ENCODE peak calls at places on chromosome 6, in four cellular contexts. O is fibroblast of villous mesenchyme, Q is astrocyte of the cerebellum, N is psoas muscle. T is an unnamed sample.

GRCh38 chr6:165010556-165011535 is 298.6 kb downstream of the C6orf118 start:
- DNase-seq in Q (no peak), O (peak; percentile 13), N (no peak), T (no peak)

GRCh38 chr6:30678964-30679726 is 6.3 kb upstream of the DHX16 start:
- DNase-seq in N (peak; percentile 88), Q (peak; percentile 48), O (peak; percentile 84), T (peak; percentile 92)

GRCh38 chr6:43833223-43833995 is 63.4 kb downstream of the VEGFA start:
- DNase-seq in O (no peak), Q (no peak), N (no peak), T (no peak)

GRCh38 chr6:150492507-150492906 is 107.2 kb upstream of the PLEKHG1 start:
- DNase-seq in Q (no peak), N (no peak), O (no peak), T (peak; percentile 12)

GRCh38 chr6:169269180-169270076 is 15.8 kb upstream of the THBS2 start:
- DNase-seq in Q (no peak), O (peak; percentile 91), N (peak; percentile 51), T (no peak)

GRCh38 chr6:37170273-37171140 is 555 bp downstream of the PIM1 start:
- DNase-seq in Q (no peak), O (peak; percentile 34), N (peak; percentile 57), T (peak; percentile 68)

GRCh38 chr6:148831064-148831463 is 84.2 kb downstream of the UST start:
- DNase-seq in Q (no peak), O (no peak), N (no peak), T (peak; percentile 32)

GRCh38 chr6:31899882-31900722 is 1.8 kb downstream of the ZBTB12 start:
- DNase-seq in N (no peak), Q (no peak), O (no peak), T (no peak)

GRCh38 chr6:16982827-16983226 is 119.0 kb upstream of the STMND1 start:
- DNase-seq in N (no peak), Q (peak; percentile 96), O (no peak), T (peak; percentile 57)

GRCh38 chr6:119986934-119987549 is 637.5 kb upstream of the MAN1A1 start:
- DNase-seq in O (no peak), N (no peak), Q (no peak), T (peak; percentile 13)

GRCh38 chr6:111668410-111668809 is 62.7 kb upstream of the TRAF3IP2 start:
- DNase-seq in Q (no peak), N (no peak), O (no peak), T (no peak)
- TF ChIP-seq CTCF in Q (peak; percentile 42), N (peak; percentile 48), O (peak; percentile 38), T (peak; percentile 24)

GRCh38 chr6:109477184-109477583 is 5.8 kb downstream of the ZBTB24 start:
- DNase-seq in N (no peak), Q (no peak), O (no peak), T (no peak)
- H3K4me3 ChIP-seq in N (no peak overlapping the region), Q (no peak overlapping the region), O (no peak overlapping the region), T (no peak overlapping the region)

GRCh38 chr6:118739976-118740771 is 88.8 kb upstream of the CEP85L start:
- DNase-seq in Q (no peak), O (no peak), N (no peak), T (no peak)
- TF ChIP-seq CTCF in Q (no peak), O (no peak), N (no peak), T (no peak)

GRCh38 chr6:113672691-113673149 is 184.4 kb upstream of the MARCKS start:
- DNase-seq in N (peak; percentile 56), O (peak; percentile 69), Q (no peak), T (no peak)
- H3K4me3 ChIP-seq in N (peak overlapping the region; percentile 52), O (peak overlapping the region; percentile 29), Q (peak overlapping the region; percentile 14), T (no peak overlapping the region)

DNA sequence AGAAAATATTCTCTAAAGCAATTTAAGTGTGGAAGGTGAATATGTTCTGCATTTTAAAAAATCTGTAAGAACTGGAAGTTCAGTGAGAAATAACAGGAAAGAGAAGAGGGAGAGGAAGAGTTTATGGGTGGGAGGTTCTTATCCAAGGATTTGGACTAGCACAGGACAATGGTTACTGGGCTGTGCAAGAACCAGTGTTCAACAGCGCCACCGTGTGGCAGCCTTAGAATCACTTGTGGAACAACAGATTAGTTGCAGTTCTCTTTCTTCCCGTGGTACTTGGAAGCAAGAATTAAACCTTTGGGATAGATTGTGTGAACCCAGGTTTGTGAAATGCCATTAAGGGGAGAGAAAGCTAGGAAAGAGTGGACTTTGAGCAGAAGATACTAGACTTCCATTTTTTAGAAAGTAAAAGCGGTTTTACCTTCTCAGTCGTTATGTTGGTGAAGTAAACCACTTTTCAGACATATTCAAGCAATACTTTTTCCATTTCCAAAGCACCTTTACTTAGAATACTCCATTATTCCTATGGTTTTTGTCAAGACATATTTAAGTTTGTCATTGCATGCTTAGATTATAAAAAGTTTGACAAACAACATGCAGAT is 436.7 kb downstream of the RNF144B start:
- DNase-seq in N (no peak), O (peak; percentile 4), Q (no peak), T (peak; percentile 64)
- TF ChIP-seq CTCF in N (peak; percentile 31), O (peak; percentile 44), Q (peak; percentile 42), T (peak; percentile 51)